ENCODE peak calls at places on chromosomes 5 and 9, in five cellular contexts. J, T, C, V and I are unnamed samples.
A peak's percentile ranks its signal among the peaks of the same experiment; 100 is the strongest.

GRCh38 chr5:154467655-154468354 is 10.2 kb downstream of the HAND1 start:
- DNase-seq in J (peak; percentile 80), T (peak; percentile 78), C (peak; percentile 31), V (no peak), I (peak; percentile 64)

GRCh38 chr5:65068410-65068809 is 299.7 kb downstream of the CWC27 start:
- DNase-seq in J (no peak), T (no peak), C (no peak), V (no peak), I (no peak)

GRCh38 chr5:6837519-6838110 is 124.4 kb downstream of the TENT4A start:
- DNase-seq in J (no peak), T (peak; percentile 16), C (no peak), V (peak; percentile 27), I (no peak)

GRCh38 chr9:106970219-106970975 is 107.4 kb downstream of the ZNF462 start:
- DNase-seq in J (no peak), T (no peak), C (no peak), V (no peak), I (no peak)

GRCh38 chr5:36240779-36241635 is 718 bp downstream of the NADK2 start:
- DNase-seq in J (peak; percentile 73), T (peak; percentile 68), C (peak; percentile 40), V (no peak), I (no peak)

GRCh38 chr9:98958271-98958989 is 14.7 kb downstream of the COL15A1 start:
- DNase-seq in J (peak; percentile 84), T (no peak), C (no peak), V (no peak), I (no peak)

GRCh38 chr5:93791520-93791972 is 50.1 kb upstream of the POU5F2 start:
- DNase-seq in J (peak; percentile 16), T (no peak), C (peak; percentile 14), V (no peak), I (no peak)

GRCh38 chr5:91022518-91022917 is 360.6 kb downstream of the ARRDC3 start:
- DNase-seq in J (no peak), T (peak; percentile 13), C (no peak), V (no peak), I (no peak)

GRCh38 chr5:91535508-91535907 is 152.4 kb upstream of the ARRDC3 start:
- DNase-seq in J (no peak), T (no peak), C (no peak), V (no peak), I (no peak)

GRCh38 chr9:136361047-136361756 is 2.3 kb downstream of the DNLZ start:
- DNase-seq in J (no peak), T (no peak), C (no peak), V (no peak), I (no peak)

GRCh38 chr9:136361757-136362449 is 1.6 kb downstream of the DNLZ start:
- DNase-seq in J (no peak), T (no peak), C (no peak), V (no peak), I (no peak)

GRCh38 chr9:136363606-136364368 is at the start of gene DNLZ:
- DNase-seq in J (peak; percentile 91), T (peak; percentile 89), C (peak; percentile 58), V (no peak), I (peak; percentile 67)

GRCh38 chr9:136363106-136363605 is 388 bp downstream of the DNLZ start:
- DNase-seq in J (peak; percentile 97), T (peak; percentile 98), C (peak; percentile 86), V (peak; percentile 89), I (peak; percentile 85)

DNA sequence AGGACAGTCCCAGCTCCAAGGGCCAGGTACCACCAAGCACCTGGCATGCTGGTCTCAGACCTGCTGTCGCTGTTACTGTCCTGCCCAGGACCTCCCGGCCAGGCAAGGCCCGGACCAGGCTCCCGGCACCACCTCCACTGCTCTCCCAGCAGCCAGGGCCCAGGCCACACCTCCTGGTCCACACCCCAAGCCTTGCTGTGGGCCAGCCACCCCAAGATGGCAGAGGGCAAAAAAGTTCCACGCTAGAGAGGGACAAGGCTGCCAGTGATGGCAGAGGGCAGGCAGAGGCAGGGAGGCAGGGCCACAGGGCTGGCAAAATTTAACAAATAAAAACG is 1.1 kb downstream of the DNLZ start:
- DNase-seq in J (no peak), T (no peak), C (no peak), V (no peak), I (no peak)
- H3K27ac ChIP-seq in J (no peak overlapping the region), T (peak overlapping the region; percentile 68), C (no peak overlapping the region), V (no peak overlapping the region), I (no peak overlapping the region)

GRCh38 chr5:55533806-55534435 is 843 bp downstream of the PLPP1 start:
- DNase-seq in J (peak; percentile 63), T (peak; percentile 53), C (peak; percentile 54), V (no peak), I (no peak)

GRCh38 chr5:55534436-55535198 is at the start of gene PLPP1:
- DNase-seq in J (peak; percentile 93), T (peak; percentile 94), C (peak; percentile 65), V (peak; percentile 58), I (peak; percentile 78)

GRCh38 chr5:55535199-55535905 is 588 bp upstream of the PLPP1 start:
- DNase-seq in J (no peak), T (no peak), C (no peak), V (peak; percentile 17), I (no peak)

GRCh38 chr5:55524816-55525215 is 9.9 kb downstream of the PLPP1 start:
- DNase-seq in J (no peak), T (no peak), C (no peak), V (no peak), I (no peak)

DNA sequence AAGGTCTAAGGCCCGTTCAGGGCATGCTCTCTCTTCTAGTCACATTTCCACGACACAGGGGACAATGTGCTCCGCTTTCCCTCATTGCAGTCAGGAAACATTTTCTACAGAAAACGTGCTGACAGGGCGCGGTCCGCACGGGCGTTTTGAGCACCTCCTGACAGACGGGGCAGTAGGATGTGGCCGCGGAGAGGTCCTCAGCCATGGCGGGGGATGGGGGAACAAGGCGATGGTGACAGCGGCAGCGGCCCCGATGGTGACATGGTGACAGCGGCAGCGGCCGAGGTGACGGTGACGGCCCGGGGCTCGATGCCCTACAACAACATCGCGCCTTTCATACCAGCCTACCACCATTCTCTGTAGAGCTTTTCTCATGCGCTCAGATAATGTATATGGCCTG is 4.1 kb downstream of the PLPP1 start:
- DNase-seq in J (no peak), T (no peak), C (no peak), V (no peak), I (no peak)
- H3K4me3 ChIP-seq in J (no peak overlapping the region), T (no peak overlapping the region), C (no peak overlapping the region), V (no peak overlapping the region), I (no peak overlapping the region)

GRCh38 chr5:106940986-106941385 is 729.8 kb downstream of the EFNA5 start:
- DNase-seq in J (no peak), T (no peak), C (peak; percentile 6), V (no peak), I (no peak)

DNA sequence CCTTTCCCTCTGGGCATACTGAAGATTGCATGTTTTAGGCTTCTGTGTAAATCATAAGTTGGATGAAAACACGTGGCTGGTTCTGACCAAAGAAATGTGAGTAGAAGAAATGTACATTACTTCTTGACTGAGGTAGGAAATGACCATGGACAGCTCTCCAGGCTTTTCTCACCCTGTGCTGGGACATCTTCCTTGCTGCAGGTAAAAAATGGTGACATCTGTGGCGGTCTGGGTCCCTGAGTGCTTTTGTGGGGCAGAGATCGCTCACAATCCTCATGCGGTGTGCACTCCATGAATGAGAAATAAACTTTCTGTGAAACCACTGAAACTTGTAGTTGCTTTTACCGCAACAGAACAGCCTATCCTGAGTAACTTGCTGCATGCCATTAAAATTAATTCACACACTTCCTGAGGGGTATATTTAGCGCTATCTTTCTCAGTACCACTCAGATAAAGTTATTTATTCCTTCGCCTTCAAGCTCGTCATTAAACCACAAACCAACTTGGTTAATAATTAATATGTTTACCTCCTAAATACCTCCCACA is 730.4 kb downstream of the EFNA5 start:
- DNase-seq in J (no peak), T (no peak), C (no peak), V (no peak), I (no peak)
- H3K27ac ChIP-seq in J (no peak overlapping the region), T (no peak overlapping the region), C (no peak overlapping the region), V (no peak overlapping the region), I (no peak overlapping the region)

GRCh38 chr5:18745988-18746615 is 1111.8 kb downstream of the TAF11L14 start:
- DNase-seq in J (no peak), T (peak; percentile 37), C (peak; percentile 45), V (no peak), I (peak; percentile 47)
- H3K4me3 ChIP-seq in J (no peak overlapping the region), T (peak overlapping the region; percentile 41), C (peak overlapping the region; percentile 64), V (no peak overlapping the region), I (peak overlapping the region; percentile 83)

GRCh38 chr9:114060070-114060469 is 18.0 kb downstream of the AMBP start:
- DNase-seq in J (no peak), T (no peak), C (no peak), V (no peak), I (no peak)
- H3K27ac ChIP-seq in J (no peak overlapping the region), T (no peak overlapping the region), C (no peak overlapping the region), V (no peak overlapping the region), I (no peak overlapping the region)

GRCh38 chr9:123438321-123438720 is 82.3 kb downstream of the CRB2 start:
- DNase-seq in J (peak; percentile 46), T (no peak), C (no peak), V (no peak), I (no peak)
- H3K4me3 ChIP-seq in J (no peak overlapping the region), T (no peak overlapping the region), C (no peak overlapping the region), V (no peak overlapping the region), I (no peak overlapping the region)

DNA sequence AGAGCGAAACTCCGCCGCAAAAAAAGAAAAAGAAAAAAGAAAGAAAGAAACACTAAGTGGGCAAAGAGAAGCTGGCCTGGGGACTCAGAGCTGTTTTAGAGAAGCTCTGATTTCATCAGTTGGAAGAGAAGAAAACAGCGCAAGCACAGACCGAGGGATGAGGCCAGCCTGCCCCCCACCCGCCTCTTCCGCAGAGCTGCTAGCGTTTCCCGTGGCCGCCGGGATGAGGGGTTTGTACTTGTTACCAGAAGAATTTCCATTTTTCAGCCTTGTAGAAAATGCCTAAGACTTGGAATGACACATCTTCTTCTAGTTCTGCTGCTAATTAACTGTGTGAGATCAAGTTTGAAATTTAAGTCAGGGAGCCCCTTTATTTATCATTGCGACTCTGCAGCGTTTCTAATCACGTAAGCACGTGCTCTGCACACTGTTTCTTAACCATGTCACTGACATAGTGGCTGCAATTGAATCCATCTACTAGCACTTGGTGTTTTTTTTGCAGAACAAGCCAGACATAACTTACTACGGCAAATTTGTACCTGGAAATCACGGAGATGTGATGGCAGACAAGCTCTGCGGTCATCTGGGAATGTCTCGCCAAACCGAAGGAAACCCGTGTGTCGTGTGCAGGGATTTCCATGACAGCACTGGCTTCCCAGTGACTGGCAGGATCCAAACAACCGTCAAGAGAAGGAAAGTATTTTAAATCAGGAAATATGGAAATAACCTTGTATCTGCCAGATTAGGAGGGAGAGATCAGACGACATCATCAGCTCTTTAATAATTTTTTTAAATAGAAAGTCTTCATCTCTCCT is 41.8 kb upstream of the ROR2 start:
- DNase-seq in J (no peak), T (no peak), C (no peak), V (no peak), I (no peak)
- H3K27ac ChIP-seq in J (no peak overlapping the region), T (no peak overlapping the region), C (no peak overlapping the region), V (no peak overlapping the region), I (no peak overlapping the region)

DNA sequence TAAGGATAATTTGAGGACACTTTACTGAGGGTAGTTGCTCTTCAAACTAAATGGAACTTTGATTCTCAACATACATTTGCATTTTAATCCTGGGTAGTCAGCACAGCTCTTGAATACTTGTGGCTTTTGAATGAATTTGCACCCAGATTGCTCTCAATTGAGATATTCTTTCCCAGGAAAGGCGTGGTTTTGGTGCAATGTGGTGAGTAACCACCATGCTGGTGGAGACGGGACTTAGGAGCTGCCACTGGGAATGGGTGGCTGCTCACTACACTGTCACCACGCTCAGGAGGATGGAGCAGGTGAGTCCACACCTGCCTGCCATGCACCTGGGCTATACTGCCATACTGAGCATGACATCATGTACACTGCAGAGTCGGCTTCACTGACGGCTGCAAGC is 99.2 kb downstream of the IRX1 start:
- DNase-seq in J (no peak), T (no peak), C (no peak), V (no peak), I (no peak)
- H3K4me3 ChIP-seq in J (no peak overlapping the region), T (no peak overlapping the region), C (no peak overlapping the region), V (no peak overlapping the region), I (no peak overlapping the region)